ENCODE peak calls at places on chromosomes 12 and 14, in four cellular contexts. K is CD8-positive, alpha-beta T cell; O is left ventricle myocardium inferior; Z is uterus. H is an unnamed sample.
A peak's percentile ranks its signal among the peaks of the same experiment; 100 is the strongest.

GRCh38 chr14:89259951-89260350 is 157.1 kb downstream of the FOXN3 start:
- DNase-seq in O (no peak), Z (no peak), K (no peak), H (no peak)

GRCh38 chr14:101072945-101073597 is 169.5 kb upstream of the RTL1 start:
- DNase-seq in Z (peak; percentile 67), K (no peak), O (no peak), H (peak; percentile 36)

GRCh38 chr12:87365423-87365822 is 663.8 kb downstream of the C12orf50 start:
- DNase-seq in K (no peak), Z (no peak), O (no peak), H (no peak)

GRCh38 chr12:69545081-69545480 is 40.2 kb upstream of the CCT2 start:
- DNase-seq in O (no peak), Z (no peak), K (no peak), H (no peak)

GRCh38 chr12:76449572-76449971 is 101.4 kb upstream of the BBS10 start:
- DNase-seq in K (no peak), Z (no peak), O (no peak), H (no peak)

GRCh38 chr12:14505626-14506596 is 61.8 kb downstream of the PLBD1 start:
- DNase-seq in O (no peak), Z (no peak), K (no peak), H (no peak)

GRCh38 chr14:26323781-26324363 is 274.0 kb downstream of the NOVA1 start:
- DNase-seq in O (no peak), Z (no peak), K (no peak), H (no peak)

GRCh38 chr12:7439579-7440505 is 4.1 kb downstream of the CD163L1 start:
- DNase-seq in Z (no peak), K (no peak), O (no peak), H (peak; percentile 65)

GRCh38 chr12:63151061-63151897 is at the start of gene AVPR1A:
- DNase-seq in K (no peak), Z (peak; percentile 19), O (peak; percentile 29), H (no peak)

GRCh38 chr12:56590237-56590830 is 39.8 kb downstream of the BAZ2A start:
- DNase-seq in O (no peak), Z (no peak), K (no peak), H (no peak)

GRCh38 chr14:59336078-59336477 is 129.1 kb downstream of the GPR135 start:
- DNase-seq in K (no peak), O (no peak), Z (no peak), H (no peak)

GRCh38 chr12:112881602-112882001 is 25.2 kb upstream of the OAS1 start:
- DNase-seq in Z (no peak), O (no peak), K (no peak), H (no peak)

GRCh38 chr12:38282886-38283285 is 33.7 kb upstream of the ALG10B start:
- DNase-seq in Z (no peak), O (no peak), K (no peak), H (no peak)

GRCh38 chr12:74317078-74317581 is 220.5 kb upstream of the ATXN7L3B start:
- DNase-seq in Z (peak; percentile 17), O (peak; percentile 28), K (no peak), H (peak; percentile 64)

GRCh38 chr14:89661392-89661791 is 244.4 kb upstream of the FOXN3 start:
- DNase-seq in K (no peak), O (no peak), Z (no peak), H (no peak)

GRCh38 chr14:75648066-75648838 is 12.4 kb downstream of the ERG28 start:
- DNase-seq in O (peak; percentile 51), K (no peak), Z (no peak), H (peak; percentile 62)

GRCh38 chr12:106248177-106248848 is 493 bp upstream of the CKAP4 start:
- DNase-seq in K (no peak), O (peak; percentile 67), Z (peak; percentile 71), H (peak; percentile 88)

GRCh38 chr12:130710001-130710732 is 5.9 kb downstream of the RIMBP2 start:
- DNase-seq in O (no peak), Z (no peak), K (no peak), H (no peak)

GRCh38 chr14:102728509-102728908 is 48.7 kb upstream of the TRAF3 start:
- DNase-seq in K (no peak), Z (no peak), O (no peak), H (no peak)

GRCh38 chr12:105522166-105522825 is 191.8 kb downstream of the C12orf75 start:
- DNase-seq in K (no peak), O (no peak), Z (no peak), H (no peak)

GRCh38 chr14:50013198-50013918 is 103.0 kb downstream of the VCPKMT start:
- DNase-seq in O (no peak), Z (no peak), K (no peak), H (no peak)

GRCh38 chr14:90518075-90518940 is 121.5 kb downstream of the CALM1 start:
- DNase-seq in O (no peak), K (no peak), Z (no peak), H (peak; percentile 72)

GRCh38 chr14:28777773-28778606 is 11.4 kb downstream of the FOXG1 start:
- DNase-seq in Z (no peak), K (no peak), O (no peak), H (no peak)

GRCh38 chr12:117148642-117149041 is 41.6 kb downstream of the FBXO21 start:
- DNase-seq in K (no peak), Z (no peak), O (no peak), H (no peak)
- H3K27ac ChIP-seq in K (no peak overlapping the region), Z (no peak overlapping the region), O (no peak overlapping the region), H (no peak overlapping the region)

GRCh38 chr12:57593187-57593586 is 2.2 kb downstream of the PIP4K2C start:
- DNase-seq in Z (no peak), K (no peak), O (no peak), H (no peak)
- H3K4me1 ChIP-seq in Z (no peaks in the 10 kb centered on the region), K (peaks cover 23% of the 10 kb centered on the region), O (peaks cover 26% of the 10 kb centered on the region), H (peaks cover 6% of the 10 kb centered on the region)

DNA sequence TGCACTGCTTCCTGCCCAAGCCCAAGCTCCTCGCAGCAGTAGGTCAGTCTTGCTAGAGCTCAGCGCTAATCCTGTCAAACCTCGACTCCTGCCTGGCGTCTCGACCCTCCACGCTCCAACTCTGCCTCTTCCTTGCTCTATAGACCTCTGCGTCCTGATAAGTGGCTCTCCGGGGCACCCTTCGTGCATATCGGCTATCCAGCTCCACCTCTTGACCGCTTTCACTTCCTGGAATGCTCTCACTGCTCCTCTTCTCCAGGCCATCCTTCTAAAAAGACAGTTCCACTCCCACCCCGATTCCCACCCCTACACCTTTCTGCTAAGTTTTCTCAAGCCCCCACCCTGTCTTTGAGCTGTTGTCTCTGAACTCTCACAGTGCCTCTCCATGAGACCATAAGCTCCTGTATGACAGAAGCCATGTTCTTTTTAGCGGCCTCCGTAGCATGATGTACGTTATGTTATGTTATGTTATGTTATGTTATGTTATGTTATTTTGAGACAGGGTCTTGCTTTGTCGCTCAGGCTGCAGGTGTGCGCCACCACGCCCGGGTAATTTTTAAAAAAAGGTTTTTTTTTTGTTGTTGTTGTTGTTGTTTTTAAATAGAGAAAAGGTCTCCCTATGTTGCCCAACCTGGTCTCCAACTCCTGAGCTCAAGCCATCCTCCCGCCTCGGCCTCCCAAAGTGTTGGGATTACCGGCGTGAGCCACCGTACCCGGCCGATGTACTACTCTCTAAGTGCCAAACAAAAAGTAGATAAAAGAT is 601 bp downstream of the COX14 start:
- DNase-seq in O (no peak), K (no peak), Z (no peak), H (no peak)
- H3K27ac ChIP-seq in O (peak overlapping the region; percentile 96), K (peak overlapping the region; percentile 97), Z (peak overlapping the region; percentile 84), H (peak overlapping the region; percentile 93)

DNA sequence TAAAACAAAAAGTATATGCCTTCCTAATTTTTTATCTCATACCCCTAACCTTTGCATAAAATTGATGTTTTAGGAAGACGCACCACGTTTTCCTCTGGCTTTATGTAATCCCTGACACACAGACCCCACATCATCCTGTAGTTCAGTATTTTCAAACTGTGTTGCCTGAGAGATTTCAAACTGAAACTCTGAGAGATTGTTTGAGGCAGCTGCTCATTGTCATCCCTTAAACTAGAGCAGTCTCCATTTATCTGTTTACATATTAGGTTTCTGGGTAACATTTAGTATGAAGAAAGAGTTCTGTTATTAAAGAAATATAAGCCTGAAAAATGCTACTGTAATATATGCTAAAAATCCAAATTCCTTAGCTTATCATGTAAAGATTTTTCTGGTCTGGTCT is 24.3 kb downstream of the MNAT1 start:
- DNase-seq in Z (no peak), K (no peak), O (no peak), H (no peak)
- H3K4me1 ChIP-seq in Z (no peaks in the 10 kb centered on the region), K (peaks cover 16% of the 10 kb centered on the region), O (peaks cover 29% of the 10 kb centered on the region), H (no peaks in the 10 kb centered on the region)

DNA sequence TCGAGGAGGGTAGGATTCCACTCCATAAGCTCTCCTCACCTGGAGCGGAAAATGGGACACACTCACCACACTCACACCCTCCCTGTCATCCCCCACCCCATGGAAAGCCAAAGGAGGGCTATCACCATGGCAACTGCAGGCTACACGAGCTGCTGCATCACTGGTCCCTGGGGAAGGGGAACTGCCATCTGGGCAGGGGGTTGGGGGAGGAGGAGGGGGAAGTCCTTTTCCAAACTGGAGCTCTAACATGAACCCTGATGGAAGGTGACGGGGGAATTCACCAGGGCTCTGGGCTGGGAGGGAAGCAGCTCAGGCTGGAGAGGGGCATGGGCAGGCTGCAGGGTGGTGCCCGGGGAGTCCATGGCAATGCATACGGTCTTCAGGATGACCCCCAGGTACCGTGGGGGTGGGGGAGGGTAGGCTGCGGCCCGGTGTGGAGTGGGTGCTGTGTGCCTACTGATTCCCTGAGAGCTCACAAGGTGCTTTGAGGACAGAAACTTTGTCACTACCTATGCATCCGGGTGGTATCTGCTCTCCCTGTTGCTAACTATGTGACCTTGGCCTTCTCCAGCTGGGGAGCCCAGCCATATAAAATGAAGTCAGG is 94.5 kb downstream of the LRRC74A start:
- DNase-seq in O (no peak), K (no peak), Z (no peak), H (no peak)
- H3K27ac ChIP-seq in O (peak overlapping the region; percentile 95), K (no peak overlapping the region), Z (peak overlapping the region; percentile 83), H (peak overlapping the region; percentile 71)

GRCh38 chr12:110369992-110370391 is 33.5 kb downstream of the ANAPC7 start:
- DNase-seq in O (no peak), Z (no peak), K (no peak), H (no peak)

GRCh38 chr12:110370732-110371141 is 32.8 kb downstream of the ANAPC7 start:
- DNase-seq in K (no peak), Z (no peak), O (no peak), H (no peak)

GRCh38 chr12:110365743-110366473 is 37.6 kb downstream of the ANAPC7 start:
- DNase-seq in K (no peak), Z (no peak), O (no peak), H (no peak)

GRCh38 chr12:110366474-110367208 is 36.9 kb downstream of the ANAPC7 start:
- DNase-seq in Z (no peak), K (no peak), O (no peak), H (no peak)

DNA sequence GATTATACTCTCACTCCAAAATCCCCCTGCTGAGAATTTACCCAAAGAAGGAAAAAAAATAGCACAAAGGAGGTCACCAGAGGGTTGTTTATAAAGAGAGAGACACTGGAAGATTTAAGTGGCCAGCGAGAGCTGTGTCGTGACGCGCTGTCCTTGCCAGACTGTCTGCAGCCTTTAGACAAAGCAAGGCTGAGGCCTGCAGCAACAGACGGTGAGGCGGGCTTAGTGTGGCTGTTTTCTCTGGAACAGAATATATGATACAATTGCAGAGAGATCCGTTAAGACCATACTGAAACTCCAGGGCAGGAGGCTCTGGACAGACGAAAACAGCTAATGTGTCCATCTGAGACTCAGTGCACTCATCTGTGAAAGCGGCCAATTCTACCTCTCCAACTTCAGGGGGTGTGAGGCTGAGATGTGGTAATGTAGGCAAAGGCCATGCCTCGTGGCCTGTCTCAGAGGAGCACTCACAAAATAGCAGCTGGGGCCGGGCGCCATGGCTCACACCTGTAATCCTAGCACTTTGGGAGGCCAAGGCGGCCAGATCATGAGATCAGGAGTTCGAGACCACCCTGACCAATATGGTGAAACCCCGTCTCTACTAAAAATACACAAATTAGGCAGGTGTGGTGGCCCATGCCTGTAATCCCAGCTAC is 36.2 kb downstream of the ANAPC7 start:
- DNase-seq in K (no peak), Z (no peak), O (no peak), H (no peak)
- H3K4me1 ChIP-seq in K (no peaks in the 10 kb centered on the region), Z (no peaks in the 10 kb centered on the region), O (peaks cover 8% of the 10 kb centered on the region), H (no peaks in the 10 kb centered on the region)

H was measured in right cardiac atrium.